ENCODE peak calls at places on chromosome 18, in eight cellular contexts. V, S, F, M, D, J, Z and U are unnamed samples.

GRCh38 chr18:56021136-56021813 is 433.3 kb upstream of the TCF4 start:
- DNase-seq in V (no peak), S (no peak), F (no peak), M (no peak), D (no peak), J (no peak), Z (no peak), U (no peak)

GRCh38 chr18:2654828-2655152 is 736 bp upstream of the SMCHD1 start:
- DNase-seq in V (no peak), S (peak; percentile 17), F (no peak), M (no peak), D (no peak), J (peak; percentile 34), Z (no peak), U (no peak)

GRCh38 chr18:46497129-46497528 is 159.9 kb downstream of the LOXHD1 start:
- DNase-seq in V (peak; percentile 17), S (no peak), F (no peak), M (no peak), D (no peak), J (no peak), Z (peak; percentile 16), U (peak; percentile 10)

GRCh38 chr18:54388203-54389142 is 30.8 kb downstream of the C18orf54 start:
- DNase-seq in V (no peak), S (peak; percentile 62), F (peak; percentile 41), M (peak; percentile 41), D (no peak), J (peak; percentile 59), Z (peak; percentile 86), U (peak; percentile 80)

GRCh38 chr18:61554946-61555361 is 221.7 kb downstream of the CDH20 start:
- DNase-seq in V (no peak), S (no peak), F (no peak), M (no peak), D (no peak), J (no peak), Z (no peak), U (no peak)

GRCh38 chr18:77248873-77249582 is 620 bp upstream of the GALR1 start:
- DNase-seq in V (no peak), S (no peak), F (no peak), M (no peak), D (peak; percentile 53), J (no peak), Z (no peak), U (no peak)

GRCh38 chr18:32803571-32803970 is 30.7 kb upstream of the KLHL14 start:
- DNase-seq in V (no peak), S (no peak), F (no peak), M (no peak), D (no peak), J (no peak), Z (no peak), U (peak; percentile 99)

GRCh38 chr18:25724997-25725396 is 365.4 kb downstream of the SS18 start:
- DNase-seq in V (no peak), S (no peak), F (no peak), M (no peak), D (no peak), J (no peak), Z (no peak), U (no peak)

GRCh38 chr18:48986851-48987761 is 36.3 kb upstream of the SMAD7 start:
- DNase-seq in V (no peak), S (no peak), F (no peak), M (no peak), D (no peak), J (no peak), Z (no peak), U (no peak)

GRCh38 chr18:55384551-55385275 is 203.3 kb downstream of the TCF4 start:
- DNase-seq in V (no peak), S (peak; percentile 11), F (peak; percentile 9), M (peak; percentile 15), D (peak; percentile 43), J (peak; percentile 32), Z (peak; percentile 49), U (peak; percentile 7)

GRCh38 chr18:59501876-59502221 is 142.8 kb upstream of the LMAN1 start:
- DNase-seq in V (no peak), S (no peak), F (no peak), M (no peak), D (no peak), J (no peak), Z (no peak), U (no peak)

GRCh38 chr18:28045176-28045810 is 131.6 kb downstream of the CDH2 start:
- DNase-seq in V (no peak), S (peak; percentile 31), F (no peak), M (no peak), D (peak; percentile 18), J (peak; percentile 7), Z (peak; percentile 50), U (no peak)

GRCh38 chr18:49459404-49460171 is 857 bp downstream of the DYM start:
- DNase-seq in V (no peak), S (no peak), F (no peak), M (no peak), D (peak; percentile 46), J (peak; percentile 56), Z (peak; percentile 30), U (no peak)

GRCh38 chr18:8337216-8337615 is 272.0 kb upstream of the RAB12 start:
- DNase-seq in V (no peak), S (no peak), F (no peak), M (no peak), D (no peak), J (no peak), Z (no peak), U (no peak)

GRCh38 chr18:59272971-59273935 is at the start of gene RAX:
- DNase-seq in V (peak; percentile 76), S (peak; percentile 42), F (no peak), M (no peak), D (no peak), J (peak; percentile 20), Z (peak; percentile 11), U (no peak)

GRCh38 chr18:80204142-80204541 is 43.2 kb downstream of the PARD6G start:
- DNase-seq in V (no peak), S (no peak), F (no peak), M (no peak), D (no peak), J (no peak), Z (no peak), U (no peak)

GRCh38 chr18:285817-286216 is 18.0 kb upstream of the THOC1 start:
- DNase-seq in V (no peak), S (no peak), F (no peak), M (no peak), D (no peak), J (no peak), Z (no peak), U (no peak)

GRCh38 chr18:62809900-62810299 is 94.6 kb downstream of the PHLPP1 start:
- DNase-seq in V (no peak), S (no peak), F (no peak), M (no peak), D (no peak), J (no peak), Z (no peak), U (peak; percentile 45)